ENCODE peak calls at places on chromosomes 5 and 9, in seven cellular contexts. S, Q, F, W, Z, G and R are unnamed samples.

GRCh38 chr9:69809304-69809863 is 11.2 kb upstream of the CFAP95 start:
- DNase-seq in S (peak), Q (no peak), F (no peak), W (peak), Z (peak), G (no peak), R (no peak)

GRCh38 chr5:9149988-9150387 is 395.9 kb downstream of the SEMA5A start:
- DNase-seq in S (no peak), Q (no peak), F (no peak), W (peak), Z (no peak), G (no peak), R (no peak)

GRCh38 chr9:94861589-94862241 is 135.2 kb downstream of the AOPEP start:
- DNase-seq in S (no peak), Q (no peak), F (peak), W (peak), Z (no peak), G (no peak), R (no peak)

GRCh38 chr9:90285946-90286345 is 356.7 kb downstream of the DIRAS2 start:
- DNase-seq in S (no peak), Q (no peak), F (no peak), W (no peak), Z (no peak), G (no peak), R (no peak)

GRCh38 chr9:129240581-129241211 is 62.6 kb upstream of the IER5L start:
- DNase-seq in S (no peak), Q (no peak), F (no peak), W (no peak), Z (no peak), G (peak), R (no peak)

GRCh38 chr9:20028849-20029231 is 240.0 kb upstream of the SLC24A2 start:
- DNase-seq in S (no peak), Q (no peak), F (no peak), W (peak), Z (no peak), G (no peak), R (no peak)

GRCh38 chr5:94667937-94668336 is 49.5 kb downstream of the SLF1 start:
- DNase-seq in S (no peak), Q (no peak), F (no peak), W (no peak), Z (no peak), G (no peak), R (no peak)

GRCh38 chr5:82470185-82470584 is 192.0 kb upstream of the RPS23 start:
- DNase-seq in S (no peak), Q (no peak), F (no peak), W (peak), Z (no peak), G (no peak), R (no peak)

GRCh38 chr9:6126377-6126776 is 89.2 kb upstream of the IL33 start:
- DNase-seq in S (no peak), Q (no peak), F (no peak), W (no peak), Z (no peak), G (no peak), R (no peak)
- TF ChIP-seq CTCF in S (no peak), Q (no peak), F (no peak), W (no peak), Z (no peak), G (no peak), R (no peak)

GRCh38 chr5:110784901-110785300 is 46.1 kb downstream of the SLC25A46 start:
- DNase-seq in S (no peak), Q (no peak), F (no peak), W (no peak), Z (no peak), G (no peak), R (no peak)
- TF ChIP-seq CTCF in S (no peak), Q (no peak), F (no peak), W (no peak), Z (no peak), G (no peak), R (no peak)

DNA sequence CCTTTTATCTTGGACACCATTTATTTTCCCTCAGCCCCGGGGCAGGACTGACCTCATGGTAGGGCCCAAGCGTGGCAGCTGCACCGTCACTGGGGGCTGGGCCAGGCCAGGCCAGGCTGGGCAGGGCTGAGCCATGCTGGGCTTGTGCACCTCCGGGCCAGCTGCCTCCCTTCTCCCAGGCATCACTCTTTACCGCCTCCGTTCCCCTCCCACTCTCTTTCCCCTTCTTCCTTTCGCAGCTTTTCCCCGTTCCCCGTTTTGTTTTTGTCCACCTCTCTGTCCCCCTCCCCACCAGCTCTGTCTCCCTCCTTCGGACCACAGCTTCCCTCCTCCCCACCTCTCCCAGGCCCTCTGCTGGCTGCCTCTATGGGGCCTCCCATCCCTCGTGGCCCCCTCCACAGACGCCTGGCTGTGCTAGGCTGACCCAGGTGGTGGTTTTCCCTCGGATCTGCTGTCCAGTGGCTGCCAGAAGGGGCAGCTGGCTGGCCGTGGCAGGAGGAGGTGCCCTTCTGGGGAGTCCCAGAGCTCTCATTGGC is 17.9 kb downstream of the FGF18 start:
- DNase-seq in S (no peak), Q (no peak), F (no peak), W (no peak), Z (no peak), G (no peak), R (no peak)
- TF ChIP-seq CTCF in S (no peak), Q (no peak), F (no peak), W (no peak), Z (no peak), G (no peak), R (no peak)

GRCh38 chr5:102536323-102536928 is 37.6 kb upstream of the SLCO6A1 start:
- DNase-seq in S (no peak), Q (no peak), F (peak), W (peak), Z (no peak), G (no peak), R (no peak)
- TF ChIP-seq CTCF in S (peak), Q (peak), F (peak), W (peak), Z (peak), G (no peak), R (peak)

GRCh38 chr9:34520096-34520495 is 2.7 kb downstream of the ENHO start:
- DNase-seq in S (no peak), Q (no peak), F (no peak), W (no peak), Z (no peak), G (no peak), R (no peak)

GRCh38 chr9:34518896-34519295 is 3.9 kb downstream of the ENHO start:
- DNase-seq in S (no peak), Q (no peak), F (no peak), W (no peak), Z (no peak), G (no peak), R (no peak)

GRCh38 chr9:34520505-34521385 is 2.0 kb downstream of the ENHO start:
- DNase-seq in S (no peak), Q (no peak), F (no peak), W (no peak), Z (no peak), G (no peak), R (no peak)

GRCh38 chr9:34518110-34518616 is 4.6 kb downstream of the ENHO start:
- DNase-seq in S (no peak), Q (no peak), F (no peak), W (no peak), Z (no peak), G (no peak), R (no peak)

GRCh38 chr9:34519321-34520020 is 3.3 kb downstream of the ENHO start:
- DNase-seq in S (no peak), Q (no peak), F (no peak), W (no peak), Z (no peak), G (no peak), R (no peak)
- TF ChIP-seq CTCF in S (peak), Q (no peak), F (no peak), W (no peak), Z (no peak), G (no peak), R (no peak)

GRCh38 chr9:36207016-36207415 is 16.3 kb downstream of the CLTA start:
- DNase-seq in S (no peak), Q (no peak), F (no peak), W (no peak), Z (no peak), G (no peak), R (no peak)

GRCh38 chr9:36207546-36208012 is 16.9 kb downstream of the CLTA start:
- DNase-seq in S (no peak), Q (no peak), F (no peak), W (peak), Z (peak), G (no peak), R (no peak)

GRCh38 chr9:36210722-36211121 is 20.0 kb downstream of the CLTA start:
- DNase-seq in S (no peak), Q (no peak), F (no peak), W (no peak), Z (no peak), G (no peak), R (no peak)

GRCh38 chr9:36208521-36209253 is 18.0 kb downstream of the CLTA start:
- DNase-seq in S (no peak), Q (no peak), F (no peak), W (no peak), Z (no peak), G (no peak), R (no peak)

GRCh38 chr9:36204906-36205547 is 14.3 kb downstream of the CLTA start:
- DNase-seq in S (no peak), Q (no peak), F (peak), W (no peak), Z (no peak), G (no peak), R (peak)
- TF ChIP-seq CTCF in S (peak), Q (peak), F (peak), W (peak), Z (no peak), G (no peak), R (no peak)

DNA sequence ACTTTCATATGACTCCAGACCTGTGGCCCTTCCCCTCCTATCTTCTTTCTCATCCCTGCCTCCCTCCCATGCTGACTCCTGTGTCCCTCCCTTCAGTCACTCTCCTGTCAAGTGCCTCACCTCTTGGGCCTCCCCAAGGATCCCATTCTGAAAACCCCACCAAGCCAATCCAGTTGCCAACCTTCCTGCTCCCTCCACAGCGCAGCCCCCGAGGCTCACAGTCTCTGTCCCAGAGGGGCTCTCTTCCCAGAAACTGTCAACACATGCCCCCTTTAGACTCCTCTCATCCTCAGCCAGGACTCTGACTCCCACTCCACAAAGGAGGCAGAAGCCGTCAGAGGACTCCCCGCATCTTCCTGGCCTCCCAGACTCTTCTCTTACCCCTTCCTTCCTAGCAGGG is 30.8 kb downstream of the ACSL6 start:
- DNase-seq in S (no peak), Q (no peak), F (no peak), W (no peak), Z (no peak), G (no peak), R (no peak)
- TF ChIP-seq CTCF in S (no peak), Q (no peak), F (no peak), W (no peak), Z (no peak), G (no peak), R (no peak)